ENCODE peak calls at places on chromosomes 12 and 14, in six cellular contexts. One of them, this sample, is unnamed.

GRCh38 chr12:2283480-2283879 is 230.7 kb downstream of the CACNA1C start:
- DNase-seq in WERI-Rb-1: no peak
- DNase-seq in fibroblast of lung: no peak
- DNase-seq in brain microvascular endothelial cell: no peak
- DNase-seq in NB4: no peak
- DNase-seq in right lobe of liver: no peak
- DNase-seq in this sample: no peak

GRCh38 chr12:15842106-15842505 is 40.1 kb upstream of the STRAP start:
- DNase-seq in WERI-Rb-1: no peak
- DNase-seq in fibroblast of lung: peak
- DNase-seq in brain microvascular endothelial cell: peak
- DNase-seq in NB4: no peak
- DNase-seq in right lobe of liver: no peak
- DNase-seq in this sample: peak

GRCh38 chr12:118855858-118856257 is 125.5 kb upstream of the SRRM4 start:
- DNase-seq in WERI-Rb-1: no peak
- DNase-seq in fibroblast of lung: no peak
- DNase-seq in brain microvascular endothelial cell: no peak
- DNase-seq in NB4: no peak
- DNase-seq in right lobe of liver: no peak
- DNase-seq in this sample: no peak

GRCh38 chr14:71071042-71071441 is 163.8 kb downstream of the PCNX1 start:
- DNase-seq in WERI-Rb-1: no peak
- DNase-seq in fibroblast of lung: no peak
- DNase-seq in brain microvascular endothelial cell: no peak
- DNase-seq in NB4: no peak
- DNase-seq in right lobe of liver: no peak
- DNase-seq in this sample: no peak

GRCh38 chr14:40219032-40219431 is 786.8 kb upstream of the FBXO33 start:
- DNase-seq in WERI-Rb-1: no peak
- DNase-seq in fibroblast of lung: no peak
- DNase-seq in brain microvascular endothelial cell: no peak
- DNase-seq in NB4: no peak
- DNase-seq in right lobe of liver: no peak
- DNase-seq in this sample: no peak

GRCh38 chr12:6342140-6342889 is 439 bp upstream of the TNFRSF1A start:
- DNase-seq in WERI-Rb-1: no peak
- DNase-seq in fibroblast of lung: no peak
- DNase-seq in brain microvascular endothelial cell: no peak
- DNase-seq in NB4: no peak
- DNase-seq in right lobe of liver: no peak
- DNase-seq in this sample: no peak

GRCh38 chr14:22026527-22026926 is 352.9 kb upstream of the OR4E1 start:
- DNase-seq in WERI-Rb-1: no peak
- DNase-seq in fibroblast of lung: no peak
- DNase-seq in brain microvascular endothelial cell: no peak
- DNase-seq in NB4: no peak
- DNase-seq in right lobe of liver: no peak
- DNase-seq in this sample: no peak

GRCh38 chr14:71532349-71532748 is 399.9 kb upstream of the RGS6 start:
- DNase-seq in WERI-Rb-1: no peak
- DNase-seq in fibroblast of lung: peak
- DNase-seq in brain microvascular endothelial cell: peak
- DNase-seq in NB4: no peak
- DNase-seq in right lobe of liver: no peak
- DNase-seq in this sample: peak

GRCh38 chr12:109723311-109723791 is 9.7 kb downstream of the FAM222A start:
- DNase-seq in WERI-Rb-1: no peak
- DNase-seq in fibroblast of lung: no peak
- DNase-seq in brain microvascular endothelial cell: no peak
- DNase-seq in NB4: no peak
- DNase-seq in right lobe of liver: peak
- DNase-seq in this sample: no peak

GRCh38 chr14:93045211-93045674 is 70.5 kb downstream of the ITPK1 start:
- DNase-seq in WERI-Rb-1: peak
- DNase-seq in fibroblast of lung: peak
- DNase-seq in brain microvascular endothelial cell: no peak
- DNase-seq in NB4: no peak
- DNase-seq in right lobe of liver: no peak
- DNase-seq in this sample: no peak

GRCh38 chr12:30753761-30754382 is 879 bp downstream of the CAPRIN2 start:
- DNase-seq in WERI-Rb-1: no peak
- DNase-seq in fibroblast of lung: peak
- DNase-seq in brain microvascular endothelial cell: peak
- DNase-seq in NB4: no peak
- DNase-seq in right lobe of liver: no peak
- DNase-seq in this sample: no peak

GRCh38 chr14:100784523-100785337 is 41.2 kb upstream of the MEG3 start:
- DNase-seq in WERI-Rb-1: no peak
- DNase-seq in fibroblast of lung: no peak
- DNase-seq in brain microvascular endothelial cell: no peak
- DNase-seq in NB4: no peak
- DNase-seq in right lobe of liver: no peak
- DNase-seq in this sample: no peak

GRCh38 chr12:132523576-132524331 is 33.8 kb downstream of the FBRSL1 start:
- DNase-seq in WERI-Rb-1: peak
- DNase-seq in fibroblast of lung: no peak
- DNase-seq in brain microvascular endothelial cell: peak
- DNase-seq in NB4: peak
- DNase-seq in right lobe of liver: peak
- DNase-seq in this sample: no peak

GRCh38 chr12:87806310-87806709 is 222.9 kb downstream of the C12orf50 start:
- DNase-seq in WERI-Rb-1: no peak
- DNase-seq in fibroblast of lung: no peak
- DNase-seq in brain microvascular endothelial cell: no peak
- DNase-seq in NB4: no peak
- DNase-seq in right lobe of liver: no peak
- DNase-seq in this sample: no peak

GRCh38 chr12:108333898-108334699 is 5.0 kb downstream of the CMKLR1 start:
- DNase-seq in WERI-Rb-1: no peak
- DNase-seq in fibroblast of lung: peak
- DNase-seq in brain microvascular endothelial cell: peak
- DNase-seq in NB4: peak
- DNase-seq in right lobe of liver: no peak
- DNase-seq in this sample: peak

GRCh38 chr12:76201758-76202157 is 117.3 kb upstream of the NAP1L1 start:
- DNase-seq in WERI-Rb-1: no peak
- DNase-seq in fibroblast of lung: peak
- DNase-seq in brain microvascular endothelial cell: peak
- DNase-seq in NB4: no peak
- DNase-seq in right lobe of liver: no peak
- DNase-seq in this sample: no peak

GRCh38 chr12:6996040-6996441 is 22.2 kb downstream of the LPCAT3 start:
- DNase-seq in WERI-Rb-1: peak
- DNase-seq in fibroblast of lung: peak
- DNase-seq in brain microvascular endothelial cell: peak
- DNase-seq in NB4: no peak
- DNase-seq in right lobe of liver: no peak
- DNase-seq in this sample: peak

GRCh38 chr14:64845878-64846277 is 33.8 kb downstream of the SPTB start:
- DNase-seq in WERI-Rb-1: no peak
- DNase-seq in fibroblast of lung: peak
- DNase-seq in brain microvascular endothelial cell: peak
- DNase-seq in NB4: no peak
- DNase-seq in right lobe of liver: no peak
- DNase-seq in this sample: no peak

GRCh38 chr14:56482306-56482705 is 97.3 kb upstream of the TMEM260 start:
- DNase-seq in WERI-Rb-1: peak
- DNase-seq in fibroblast of lung: no peak
- DNase-seq in brain microvascular endothelial cell: peak
- DNase-seq in NB4: peak
- DNase-seq in right lobe of liver: no peak
- DNase-seq in this sample: no peak

GRCh38 chr14:59120931-59121330 is 67.5 kb upstream of the DAAM1 start:
- DNase-seq in WERI-Rb-1: no peak
- DNase-seq in fibroblast of lung: no peak
- DNase-seq in brain microvascular endothelial cell: no peak
- DNase-seq in NB4: no peak
- DNase-seq in right lobe of liver: no peak
- DNase-seq in this sample: no peak

GRCh38 chr14:59117754-59118153 is 70.7 kb upstream of the DAAM1 start:
- DNase-seq in WERI-Rb-1: no peak
- DNase-seq in fibroblast of lung: no peak
- DNase-seq in brain microvascular endothelial cell: no peak
- DNase-seq in NB4: no peak
- DNase-seq in right lobe of liver: no peak
- DNase-seq in this sample: no peak

GRCh38 chr14:59118171-59118570 is 70.3 kb upstream of the DAAM1 start:
- DNase-seq in WERI-Rb-1: no peak
- DNase-seq in fibroblast of lung: no peak
- DNase-seq in brain microvascular endothelial cell: no peak
- DNase-seq in NB4: no peak
- DNase-seq in right lobe of liver: no peak
- DNase-seq in this sample: no peak

GRCh38 chr14:59116984-59117415 is 71.5 kb upstream of the DAAM1 start:
- DNase-seq in WERI-Rb-1: no peak
- DNase-seq in fibroblast of lung: peak
- DNase-seq in brain microvascular endothelial cell: no peak
- DNase-seq in NB4: no peak
- DNase-seq in right lobe of liver: no peak
- DNase-seq in this sample: no peak
- H3K4me3 ChIP-seq in WERI-Rb-1: no peak
- H3K4me3 ChIP-seq in fibroblast of lung: no peak
- H3K4me3 ChIP-seq in brain microvascular endothelial cell: no peak
- H3K4me3 ChIP-seq in NB4: no peak
- H3K4me3 ChIP-seq in right lobe of liver: no peak
- H3K4me3 ChIP-seq in this sample: no peak

GRCh38 chr14:104657114-104657524 is 32.3 kb upstream of the INF2 start:
- DNase-seq in WERI-Rb-1: no peak
- DNase-seq in fibroblast of lung: no peak
- DNase-seq in brain microvascular endothelial cell: no peak
- DNase-seq in NB4: peak
- DNase-seq in right lobe of liver: no peak
- DNase-seq in this sample: no peak

GRCh38 chr14:104659146-104659545 is 30.3 kb upstream of the INF2 start:
- DNase-seq in WERI-Rb-1: no peak
- DNase-seq in fibroblast of lung: no peak
- DNase-seq in brain microvascular endothelial cell: no peak
- DNase-seq in NB4: no peak
- DNase-seq in right lobe of liver: no peak
- DNase-seq in this sample: no peak

GRCh38 chr14:104656014-104656714 is 33.3 kb upstream of the INF2 start:
- DNase-seq in WERI-Rb-1: no peak
- DNase-seq in fibroblast of lung: no peak
- DNase-seq in brain microvascular endothelial cell: no peak
- DNase-seq in NB4: peak
- DNase-seq in right lobe of liver: no peak
- DNase-seq in this sample: no peak

GRCh38 chr14:104658325-104658712 is 31.1 kb upstream of the INF2 start:
- DNase-seq in WERI-Rb-1: no peak
- DNase-seq in fibroblast of lung: no peak
- DNase-seq in brain microvascular endothelial cell: no peak
- DNase-seq in NB4: no peak
- DNase-seq in right lobe of liver: no peak
- DNase-seq in this sample: no peak

DNA sequence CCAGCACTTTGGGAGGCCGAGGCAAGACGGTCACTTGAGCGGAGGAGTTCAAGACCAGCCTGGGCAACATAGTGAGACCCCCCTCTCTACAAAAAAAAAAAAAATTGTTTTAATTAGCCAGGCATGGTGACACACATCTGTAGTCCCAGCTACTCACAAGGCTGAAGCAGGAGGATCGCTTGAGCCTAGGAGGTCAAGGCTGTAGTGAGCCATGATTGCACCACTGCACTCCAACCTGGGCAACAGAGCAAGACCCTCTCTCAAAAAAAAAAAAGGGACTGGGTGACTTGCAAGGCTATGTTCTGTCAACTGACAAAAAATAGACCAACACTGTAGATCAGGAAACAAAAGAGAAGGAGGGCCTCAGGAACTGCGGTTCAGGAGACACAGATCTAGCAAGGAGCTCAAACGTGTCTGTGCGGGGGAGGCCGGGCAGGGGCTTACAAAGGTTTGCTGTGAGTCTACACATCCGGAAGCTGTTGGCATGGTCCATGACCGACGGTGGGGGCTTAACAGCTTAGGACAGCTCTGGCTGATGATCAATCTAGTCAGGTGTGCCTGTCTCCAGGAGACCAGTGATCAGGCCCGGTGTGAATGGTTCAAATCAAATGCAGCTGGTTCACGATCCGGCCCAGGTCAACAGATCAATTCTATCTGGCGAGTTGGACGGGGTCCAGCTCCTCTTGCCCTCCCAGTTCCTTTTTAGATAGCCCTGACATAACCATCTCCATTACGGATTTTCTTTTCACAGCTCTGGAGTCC is 31.7 kb upstream of the INF2 start:
- DNase-seq in WERI-Rb-1: peak
- DNase-seq in fibroblast of lung: no peak
- DNase-seq in brain microvascular endothelial cell: no peak
- DNase-seq in NB4: peak
- DNase-seq in right lobe of liver: peak
- DNase-seq in this sample: no peak
- H3K4me3 ChIP-seq in WERI-Rb-1: no peak
- H3K4me3 ChIP-seq in fibroblast of lung: no peak
- H3K4me3 ChIP-seq in brain microvascular endothelial cell: no peak
- H3K4me3 ChIP-seq in NB4: no peak
- H3K4me3 ChIP-seq in right lobe of liver: no peak
- H3K4me3 ChIP-seq in this sample: no peak

DNA sequence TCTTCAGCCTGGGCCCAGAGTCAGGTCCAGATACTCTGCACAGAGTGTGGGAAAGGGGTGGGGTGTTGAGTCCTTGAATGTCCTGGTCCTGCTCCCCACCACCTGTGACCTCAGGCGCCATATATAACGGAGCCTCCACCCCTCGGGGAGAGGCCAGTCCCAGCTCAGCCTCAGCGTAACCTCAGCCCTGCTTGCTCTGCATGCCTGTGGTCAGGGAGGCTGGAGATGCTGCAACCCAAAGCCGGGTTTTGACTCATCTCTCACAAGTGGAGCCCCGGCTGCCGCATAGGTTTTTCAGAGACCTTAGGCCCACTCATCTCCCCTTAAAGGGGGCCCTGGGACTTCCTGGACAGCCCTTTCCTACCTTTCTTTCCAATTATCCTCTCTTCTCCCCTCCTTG is 1.3 kb downstream of the ITGB7 start:
- DNase-seq in WERI-Rb-1: no peak
- DNase-seq in fibroblast of lung: peak
- DNase-seq in brain microvascular endothelial cell: peak
- DNase-seq in NB4: peak
- DNase-seq in right lobe of liver: no peak
- DNase-seq in this sample: peak
- H3K4me3 ChIP-seq in WERI-Rb-1: no peak
- H3K4me3 ChIP-seq in fibroblast of lung: no peak
- H3K4me3 ChIP-seq in brain microvascular endothelial cell: no peak
- H3K4me3 ChIP-seq in NB4: no peak
- H3K4me3 ChIP-seq in right lobe of liver: no peak
- H3K4me3 ChIP-seq in this sample: no peak

DNA sequence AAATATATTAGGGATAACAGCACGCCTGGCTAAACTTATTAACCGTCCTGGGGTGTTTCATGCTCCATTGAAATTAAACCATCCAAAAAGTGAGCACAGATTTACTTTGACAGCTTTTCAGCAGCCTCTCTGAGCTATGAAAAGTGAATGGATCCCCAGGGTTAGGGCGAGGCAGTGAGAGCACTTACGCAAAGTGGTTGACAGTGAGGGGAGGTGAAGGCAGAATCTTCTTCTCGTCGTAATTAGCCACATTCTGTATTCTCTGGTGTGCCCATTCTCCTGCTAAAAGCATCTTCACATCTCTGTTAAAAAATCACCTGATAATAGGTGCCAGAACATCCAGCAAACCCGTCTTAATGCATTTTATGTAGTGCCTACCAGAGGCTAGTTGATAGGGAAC is 1.9 kb downstream of the TMTC2 start:
- DNase-seq in WERI-Rb-1: no peak
- DNase-seq in fibroblast of lung: no peak
- DNase-seq in brain microvascular endothelial cell: no peak
- DNase-seq in NB4: peak
- DNase-seq in right lobe of liver: no peak
- DNase-seq in this sample: no peak
- H3K4me3 ChIP-seq in WERI-Rb-1: peak
- H3K4me3 ChIP-seq in fibroblast of lung: peak
- H3K4me3 ChIP-seq in brain microvascular endothelial cell: no peak
- H3K4me3 ChIP-seq in NB4: peak
- H3K4me3 ChIP-seq in right lobe of liver: no peak
- H3K4me3 ChIP-seq in this sample: no peak